ENCODE peak calls at places on chromosomes 3 and 15, in ten cellular contexts. Z is CD4-positive, alpha-beta T cell; A is spleen; C is CD8-positive, alpha-beta memory T cell; S is psoas muscle; N is AG04450; B is hepatocyte; W is GM23338; K is left ventricle myocardium inferior; X is PC-3. D is an unnamed sample.

GRCh38 chr15:48858401-48858800 is 19.5 kb upstream of the EID1 start:
- DNase-seq in B (no peak), C (no peak), S (no peak), K (no peak), X (peak; percentile 56), Z (no peak), W (no peak), N (no peak), A (no peak), D (no peak)

GRCh38 chr3:15305366-15305844 is 27.0 kb downstream of the SH3BP5 start:
- DNase-seq in W (peak; percentile 55), X (peak; percentile 61), N (no peak), K (no peak), C (no peak), B (peak; percentile 70), S (no peak), A (no peak), Z (no peak), D (no peak)

GRCh38 chr3:55488398-55489055 is 1.4 kb upstream of the WNT5A start:
- DNase-seq in K (peak; percentile 49), Z (no peak), C (no peak), X (peak; percentile 70), A (no peak), B (peak; percentile 91), W (peak; percentile 97), N (peak; percentile 81), S (peak; percentile 66), D (no peak)

GRCh38 chr3:164407111-164407510 is 671.2 kb downstream of the SI start:
- DNase-seq in A (no peak), X (no peak), S (no peak), K (no peak), W (no peak), Z (no peak), C (no peak), B (no peak), N (no peak), D (no peak)

GRCh38 chr15:44394062-44394461 is 33.4 kb upstream of the CTDSPL2 start:
- DNase-seq in S (no peak), A (no peak), C (no peak), N (no peak), B (no peak), X (no peak), W (no peak), Z (no peak), K (no peak), D (no peak)

GRCh38 chr3:10548997-10549396 is 43.6 kb upstream of the ATP2B2 start:
- DNase-seq in C (no peak), A (no peak), W (no peak), S (no peak), Z (no peak), N (no peak), K (no peak), B (no peak), X (peak; percentile 64), D (no peak)

GRCh38 chr3:185958626-185959025 is 20.8 kb upstream of the TRA2B start:
- DNase-seq in N (no peak), B (no peak), K (no peak), S (no peak), W (no peak), C (no peak), A (no peak), X (no peak), Z (no peak), D (no peak)

GRCh38 chr3:57512174-57512573 is 32.0 kb downstream of the DNAH12 start:
- DNase-seq in K (no peak), W (no peak), S (no peak), Z (no peak), X (peak; percentile 48), C (no peak), B (no peak), A (no peak), N (no peak), D (no peak)

GRCh38 chr3:10753964-10754363 is 62.1 kb upstream of the SLC6A11 start:
- DNase-seq in B (peak; percentile 84), K (peak; percentile 48), X (peak; percentile 69), S (peak; percentile 27), N (no peak), A (no peak), C (no peak), Z (peak; percentile 21), W (peak; percentile 87), D (no peak)

GRCh38 chr15:73017987-73018386 is 34.3 kb upstream of the NEO1 start:
- DNase-seq in Z (no peak), X (no peak), N (no peak), W (no peak), B (no peak), A (no peak), C (no peak), S (no peak), K (no peak), D (no peak)

GRCh38 chr15:73014904-73015303 is 37.4 kb upstream of the NEO1 start:
- DNase-seq in S (no peak), B (no peak), X (no peak), W (no peak), A (no peak), C (no peak), K (no peak), N (no peak), Z (no peak), D (no peak)

GRCh38 chr15:73010154-73011152 is 41.8 kb upstream of the NEO1 start:
- DNase-seq in W (no peak), A (no peak), S (no peak), C (no peak), N (no peak), K (no peak), B (no peak), X (no peak), Z (no peak), D (no peak)

GRCh38 chr15:73019733-73020132 is 32.5 kb upstream of the NEO1 start:
- DNase-seq in K (no peak), S (no peak), A (no peak), B (no peak), X (no peak), Z (no peak), N (no peak), C (no peak), W (no peak), D (no peak)

DNA sequence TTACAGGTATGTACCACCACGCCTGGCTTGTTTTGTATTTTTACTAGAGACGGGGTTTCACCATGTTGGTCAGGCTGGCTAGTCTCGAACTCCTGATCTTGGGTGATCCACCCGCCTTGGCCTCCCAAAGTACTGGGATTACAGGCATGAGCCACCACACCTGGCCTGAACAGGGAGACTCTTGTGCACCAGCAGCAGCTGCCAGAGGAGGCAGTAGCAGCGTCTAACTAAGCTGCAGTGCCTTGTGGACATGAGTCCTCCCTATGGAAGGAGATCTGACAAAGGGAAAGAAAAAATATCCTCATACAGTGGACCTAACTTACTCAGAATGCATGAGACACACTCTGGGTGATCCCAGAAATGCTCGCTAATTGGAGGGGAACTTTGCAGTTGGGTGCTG is 36.8 kb upstream of the NEO1 start:
- DNase-seq in C (no peak), W (peak; percentile 32), S (no peak), Z (no peak), B (no peak), X (no peak), N (no peak), K (no peak), A (no peak), D (no peak)
- H3K27ac ChIP-seq in C (no peak overlapping the region), W (no peak overlapping the region), S (no peak overlapping the region), Z (no peak overlapping the region), B (no peak overlapping the region), X (no peak overlapping the region), N (no peak overlapping the region), K (no peak overlapping the region), A (no peak overlapping the region), D (no peak overlapping the region)

GRCh38 chr3:159620281-159620680 is 368.4 kb upstream of the IL12A start:
- DNase-seq in K (no peak), C (no peak), Z (no peak), N (no peak), X (no peak), A (no peak), B (no peak), W (no peak), S (no peak), D (no peak)
- H3K27ac ChIP-seq in K (no peak overlapping the region), C (no peak overlapping the region), Z (no peak overlapping the region), N (no peak overlapping the region), X (no peak overlapping the region), A (no peak overlapping the region), B (no peak overlapping the region), W (no peak overlapping the region), S (no peak overlapping the region), D (no peak overlapping the region)

GRCh38 chr15:64895285-64896065 is 16.2 kb upstream of the ANKDD1A start:
- DNase-seq in C (peak; percentile 46), Z (no peak), X (no peak), A (no peak), B (no peak), K (no peak), N (no peak), S (peak; percentile 32), W (no peak), D (no peak)

GRCh38 chr15:64893481-64894394 is 18.0 kb upstream of the ANKDD1A start:
- DNase-seq in C (peak; percentile 96), B (peak; percentile 96), S (peak; percentile 95), K (peak; percentile 96), X (peak; percentile 40), N (peak; percentile 81), A (peak; percentile 98), Z (peak; percentile 95), W (peak; percentile 99), D (peak; percentile 69)

GRCh38 chr15:64894395-64895056 is 17.2 kb upstream of the ANKDD1A start:
- DNase-seq in N (no peak), X (no peak), K (no peak), Z (peak; percentile 82), A (peak; percentile 96), S (peak; percentile 22), B (peak; percentile 59), C (peak; percentile 90), W (peak; percentile 82), D (no peak)

GRCh38 chr15:64891546-64891945 is 20.2 kb upstream of the ANKDD1A start:
- DNase-seq in B (no peak), Z (no peak), W (no peak), K (peak; percentile 1), X (no peak), A (no peak), S (no peak), C (no peak), N (no peak), D (no peak)

DNA sequence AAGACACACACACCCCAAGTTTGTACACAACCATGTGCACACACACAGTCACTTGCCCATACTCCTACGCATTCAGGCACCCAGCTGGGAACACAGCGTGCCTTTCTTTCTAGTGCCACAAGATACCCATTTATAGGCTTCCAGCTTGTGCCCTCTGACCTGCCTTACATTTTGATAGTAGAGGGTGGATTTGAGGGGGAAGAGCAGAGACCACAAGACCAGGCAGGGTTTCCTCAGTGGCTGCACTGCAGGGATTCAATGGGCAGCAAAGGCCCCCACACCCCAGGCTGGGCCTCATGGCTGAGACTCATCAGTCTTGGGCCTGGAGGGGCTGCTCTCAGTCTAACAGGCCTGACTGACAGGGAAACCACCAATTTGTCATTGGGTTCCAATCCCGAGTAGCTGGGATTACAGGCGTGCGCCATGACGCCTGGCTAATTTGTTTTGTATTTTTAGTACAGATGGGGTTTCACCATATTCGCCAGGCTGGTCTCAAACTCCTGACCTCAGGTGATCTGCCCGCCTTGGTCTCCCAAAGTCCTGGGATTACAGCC is 18.8 kb upstream of the ANKDD1A start:
- DNase-seq in X (no peak), Z (no peak), B (no peak), S (no peak), N (no peak), C (no peak), K (peak; percentile 11), W (no peak), A (peak; percentile 64), D (no peak)
- H3K27ac ChIP-seq in X (no peak overlapping the region), Z (peak overlapping the region; percentile 97), B (peak overlapping the region; percentile 98), S (peak overlapping the region; percentile 75), N (no peak overlapping the region), C (peak overlapping the region; percentile 86), K (peak overlapping the region; percentile 94), W (no peak overlapping the region), A (peak overlapping the region; percentile 87), D (no peak overlapping the region)

GRCh38 chr3:193997228-193998192 is 138.4 kb upstream of the HES1 start:
- DNase-seq in A (no peak), W (no peak), K (peak; percentile 45), B (no peak), Z (no peak), N (no peak), S (peak; percentile 32), C (no peak), X (no peak), D (no peak)
- H3K27ac ChIP-seq in A (no peak overlapping the region), W (no peak overlapping the region), K (peak overlapping the region; percentile 77), B (no peak overlapping the region), Z (no peak overlapping the region), N (no peak overlapping the region), S (peak overlapping the region; percentile 84), C (no peak overlapping the region), X (no peak overlapping the region), D (no peak overlapping the region)

D was measured in epithelial cell of prostate.